ENCODE peak calls at places on chromosomes 12 and 14, in five cellular contexts. S, X, E, C and Q are unnamed samples.

GRCh38 chr14:89032086-89032649 is 207.7 kb downstream of the TTC8 start:
- DNase-seq in C (no peak), E (peak; percentile 77), X (no peak), S (no peak), Q (no peak)

GRCh38 chr14:102723650-102724049 is 53.6 kb upstream of the TRAF3 start:
- DNase-seq in E (no peak), S (no peak), C (no peak), X (no peak), Q (no peak)

GRCh38 chr12:71840226-71840847 is 778 bp downstream of the TBC1D15 start:
- DNase-seq in S (peak; percentile 86), X (no peak), C (no peak), E (no peak), Q (no peak)

GRCh38 chr14:76918176-76918750 is 92.1 kb downstream of the LRRC74A start:
- DNase-seq in S (peak; percentile 94), X (peak; percentile 37), E (no peak), C (peak; percentile 57), Q (no peak)

GRCh38 chr12:58877243-58877743 is 43.0 kb downstream of the LRIG3 start:
- DNase-seq in C (no peak), E (no peak), S (peak; percentile 91), X (peak; percentile 29), Q (no peak)

GRCh38 chr14:22472935-22473854 is 115.8 kb downstream of the DAD1 start:
- DNase-seq in X (no peak), E (peak; percentile 58), S (peak; percentile 67), C (no peak), Q (no peak)

GRCh38 chr12:1250641-1251040 is 259.6 kb downstream of the ERC1 start:
- DNase-seq in S (no peak), X (no peak), C (no peak), E (no peak), Q (no peak)

GRCh38 chr12:101592448-101592847 is 2.3 kb upstream of the MYBPC1 start:
- DNase-seq in E (no peak), X (no peak), C (no peak), S (no peak), Q (no peak)

GRCh38 chr14:58133739-58134138 is 18.3 kb downstream of the ARMH4 start:
- DNase-seq in E (no peak), C (no peak), X (no peak), S (peak; percentile 9), Q (no peak)

GRCh38 chr12:4829793-4830162 is 79.9 kb upstream of the KCNA1 start:
- DNase-seq in X (no peak), E (no peak), S (no peak), C (no peak), Q (no peak)

GRCh38 chr14:32090686-32091085 is 13.6 kb downstream of the ARHGAP5 start:
- DNase-seq in X (no peak), E (no peak), S (no peak), C (no peak), Q (no peak)

GRCh38 chr14:33986804-33987203 is 35.9 kb upstream of the EGLN3 start:
- DNase-seq in S (peak; percentile 65), C (no peak), X (no peak), E (no peak), Q (no peak)

GRCh38 chr14:103522028-103522581 is 525 bp downstream of the CKB start:
- DNase-seq in E (no peak), C (peak; percentile 35), X (no peak), S (peak; percentile 26), Q (no peak)

GRCh38 chr12:125185740-125186470 is 120.7 kb downstream of the AACS start:
- DNase-seq in E (peak; percentile 81), S (peak; percentile 56), X (no peak), C (peak; percentile 82), Q (no peak)

GRCh38 chr12:79687711-79688270 is 3.0 kb downstream of the PAWR start:
- DNase-seq in E (no peak), S (no peak), X (no peak), C (no peak), Q (no peak)

GRCh38 chr14:77199590-77199989 is 18.0 kb downstream of the TMEM63C start:
- DNase-seq in X (no peak), S (no peak), C (no peak), E (no peak), Q (no peak)

GRCh38 chr14:53841109-53842099 is 115.2 kb downstream of the BMP4 start:
- DNase-seq in X (no peak), S (no peak), E (no peak), C (no peak), Q (no peak)

GRCh38 chr12:21656931-21657335 is 709 bp downstream of the LDHB start:
- DNase-seq in C (peak; percentile 28), S (peak; percentile 58), X (no peak), E (peak; percentile 71), Q (peak; percentile 15)

GRCh38 chr12:118371354-118372282 is 1.1 kb downstream of the TAOK3 start:
- DNase-seq in X (no peak), S (no peak), C (peak; percentile 25), E (peak; percentile 64), Q (no peak)

GRCh38 chr12:3725267-3726115 is 27.4 kb downstream of the CRACR2A start:
- DNase-seq in X (peak; percentile 26), E (peak; percentile 42), S (no peak), C (no peak), Q (no peak)

GRCh38 chr12:113056381-113056630 is 224 bp upstream of the DTX1 start:
- DNase-seq in E (no peak), S (no peak), C (no peak), X (no peak), Q (no peak)

GRCh38 chr14:51430600-51430999 is 190.6 kb downstream of the TMX1 start:
- DNase-seq in E (no peak), C (no peak), S (no peak), X (no peak), Q (no peak)

GRCh38 chr14:68842298-68842697 is 49.4 kb upstream of the ZFP36L1 start:
- DNase-seq in E (no peak), C (no peak), X (no peak), S (peak; percentile 25), Q (no peak)

GRCh38 chr12:116059901-116060300 is 217.6 kb downstream of the MED13L start:
- DNase-seq in X (no peak), C (no peak), S (no peak), E (no peak), Q (no peak)

GRCh38 chr14:35116242-35116641 is 5.5 kb downstream of the PPP2R3C start:
- DNase-seq in E (no peak), X (no peak), C (no peak), S (no peak), Q (no peak)

GRCh38 chr14:35121026-35121886 is 534 bp downstream of the PPP2R3C start:
- DNase-seq in E (peak; percentile 25), S (peak; percentile 3), X (no peak), C (peak; percentile 17), Q (no peak)

GRCh38 chr14:35114036-35114435 is 7.8 kb downstream of the PPP2R3C start:
- DNase-seq in X (no peak), E (no peak), C (no peak), S (peak; percentile 66), Q (no peak)

GRCh38 chr14:35113308-35113950 is 8.4 kb downstream of the PPP2R3C start:
- DNase-seq in C (no peak), S (no peak), E (no peak), X (no peak), Q (no peak)

DNA sequence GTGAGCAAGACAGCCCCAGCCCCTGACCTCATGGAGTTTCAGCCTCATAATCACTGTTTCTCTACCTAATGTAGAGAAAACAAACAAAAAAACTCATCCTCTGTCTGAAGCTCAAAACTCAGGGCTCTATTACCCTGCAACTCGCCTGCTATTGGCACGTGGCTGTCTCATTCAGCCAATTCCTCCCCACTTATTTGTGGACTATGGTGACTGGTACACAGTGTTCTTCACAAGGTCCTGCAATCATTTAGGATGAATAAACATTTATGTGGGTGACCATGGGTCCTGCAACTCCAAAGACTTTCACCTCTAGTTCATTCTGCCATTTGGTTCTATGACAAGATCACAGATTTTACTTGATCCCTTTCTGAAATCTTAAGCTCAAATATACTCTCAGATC is 4.7 kb downstream of the PPP2R3C start:
- DNase-seq in C (no peak), S (no peak), E (no peak), X (no peak), Q (no peak)
- H3K4me1 ChIP-seq in C (peaks cover 39% of the 10 kb centered on the region), S (peaks cover 2% of the 10 kb centered on the region), E (no peaks in the 10 kb centered on the region), X (peaks cover 6% of the 10 kb centered on the region), Q (peaks cover 8% of the 10 kb centered on the region)

GRCh38 chr14:75156901-75157300 is 19.5 kb downstream of the TMED10 start:
- DNase-seq in X (no peak), C (no peak), S (no peak), E (no peak), Q (peak; percentile 3)
- H3K4me3 ChIP-seq in X (no peak overlapping the region), C (no peak overlapping the region), S (no peak overlapping the region), E (no peak overlapping the region), Q (no peak overlapping the region)

GRCh38 chr14:28769358-28769757 is 2.8 kb downstream of the FOXG1 start:
- DNase-seq in S (no peak), E (no peak), C (no peak), X (no peak), Q (no peak)
- H3K27ac ChIP-seq in S (no peak overlapping the region), E (no peak overlapping the region), C (no peak overlapping the region), X (no peak overlapping the region), Q (no peak overlapping the region)

GRCh38 chr12:25100203-25100602 is 94.8 kb downstream of the DNAI7 start:
- DNase-seq in S (no peak), X (no peak), C (no peak), E (no peak), Q (no peak)

GRCh38 chr12:25100738-25101445 is 94.1 kb downstream of the DNAI7 start:
- DNase-seq in X (no peak), E (no peak), S (no peak), C (no peak), Q (no peak)

GRCh38 chr12:25102402-25102801 is 92.6 kb downstream of the DNAI7 start:
- DNase-seq in S (no peak), E (no peak), C (no peak), X (no peak), Q (no peak)

GRCh38 chr12:25099010-25099409 is 96.0 kb downstream of the DNAI7 start:
- DNase-seq in S (no peak), X (no peak), C (no peak), E (no peak), Q (no peak)
- H3K4me1 ChIP-seq in S (no peaks in the 10 kb centered on the region), X (no peaks in the 10 kb centered on the region), C (no peaks in the 10 kb centered on the region), E (no peaks in the 10 kb centered on the region), Q (no peaks in the 10 kb centered on the region)

DNA sequence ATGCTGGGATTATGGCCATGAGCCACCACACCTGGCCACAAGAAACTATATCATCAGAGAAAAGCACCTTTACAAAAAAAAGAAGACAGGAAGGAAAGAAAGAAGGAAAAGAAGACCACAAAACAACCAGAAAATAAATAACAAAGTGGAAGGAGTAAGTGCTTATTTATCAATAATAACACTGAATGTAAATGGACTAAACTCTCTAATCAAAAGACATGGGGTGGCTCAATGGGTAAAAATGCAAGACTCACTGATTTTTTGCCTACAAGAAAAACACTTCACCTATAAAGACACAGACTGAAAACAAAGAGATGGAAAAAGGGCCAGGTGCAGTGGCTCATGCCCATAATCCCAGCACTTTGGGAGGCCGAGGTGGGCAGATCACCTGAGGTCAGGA is 65.7 kb downstream of the MAPKAPK5 start:
- DNase-seq in E (no peak), X (no peak), C (no peak), S (no peak), Q (no peak)
- H3K4me3 ChIP-seq in E (no peak overlapping the region), X (no peak overlapping the region), C (no peak overlapping the region), S (no peak overlapping the region), Q (no peak overlapping the region)